ENCODE peak calls at places on chromosomes 6 and 20, in seven cellular contexts. J is mammary epithelial cell, E is A549, P is H9, A is OCI-LY7, G is HCT116, W is fibroblast of lung. U is an unnamed sample.

GRCh38 chr6:12504325-12504966 is 212.1 kb upstream of the PHACTR1 start:
- DNase-seq in E (no peak), J (peak; percentile 25), W (no peak), A (peak; percentile 40), P (no peak), G (peak; percentile 48), U (peak; percentile 74)

GRCh38 chr20:53739799-53740785 is 146.5 kb upstream of the ZNF217 start:
- DNase-seq in P (no peak), J (peak; percentile 8), A (peak; percentile 65), E (no peak), W (peak; percentile 54), G (no peak), U (no peak)

GRCh38 chr6:3117912-3118352 is 579 bp upstream of the BPHL start:
- DNase-seq in J (no peak), G (no peak), A (no peak), W (no peak), P (no peak), E (no peak), U (no peak)

GRCh38 chr6:106702451-106703110 is 73.2 kb downstream of the QRSL1 start:
- DNase-seq in G (no peak), E (no peak), A (peak; percentile 99), P (no peak), J (no peak), W (no peak), U (peak; percentile 95)

GRCh38 chr20:50221501-50222323 is 31.1 kb downstream of the CEBPB start:
- DNase-seq in J (peak; percentile 49), E (no peak), G (no peak), P (no peak), W (peak; percentile 47), A (no peak), U (no peak)

GRCh38 chr20:16054917-16055316 is 518.3 kb downstream of the KIF16B start:
- DNase-seq in P (no peak), E (no peak), J (no peak), W (no peak), G (no peak), A (no peak), U (peak; percentile 79)

GRCh38 chr6:139778688-139779087 is 404.2 kb upstream of the CITED2 start:
- DNase-seq in J (no peak), P (no peak), W (peak; percentile 73), A (no peak), E (no peak), G (no peak), U (no peak)

GRCh38 chr20:31707994-31708744 is 14.5 kb downstream of the BCL2L1 start:
- DNase-seq in W (no peak), E (no peak), J (no peak), P (peak; percentile 58), G (no peak), A (peak; percentile 93), U (no peak)

GRCh38 chr20:2851086-2851485 is 10.5 kb downstream of the VPS16 start:
- DNase-seq in J (no peak), G (no peak), P (no peak), W (no peak), E (no peak), A (no peak), U (no peak)

GRCh38 chr6:54173084-54173483 is 61.8 kb downstream of the MLIP start:
- DNase-seq in G (no peak), E (no peak), P (no peak), A (no peak), J (no peak), W (peak; percentile 8), U (no peak)

GRCh38 chr6:5333653-5334052 is 72.3 kb downstream of the FARS2 start:
- DNase-seq in A (no peak), E (no peak), W (peak; percentile 70), J (peak; percentile 9), P (no peak), G (no peak), U (no peak)

GRCh38 chr6:23414204-23414501 is 711.9 kb upstream of the NRSN1 start:
- DNase-seq in W (peak; percentile 86), G (no peak), A (no peak), E (no peak), J (peak; percentile 39), P (no peak), U (no peak)

GRCh38 chr6:27866370-27867050 is 45.7 kb downstream of the OR2B2 start:
- DNase-seq in A (peak; percentile 93), G (no peak), E (no peak), J (peak; percentile 57), W (peak; percentile 72), P (peak; percentile 45), U (peak; percentile 87)

GRCh38 chr6:43789447-43789846 is 19.4 kb downstream of the VEGFA start:
- DNase-seq in P (no peak), W (no peak), J (no peak), E (no peak), G (no peak), A (no peak), U (no peak)

GRCh38 chr6:145688493-145688905 is 46.8 kb downstream of the EPM2A start:
- DNase-seq in J (peak; percentile 25), E (no peak), G (no peak), P (no peak), A (no peak), W (peak; percentile 77), U (no peak)

GRCh38 chr6:36285187-36285612 is 15.3 kb downstream of the PNPLA1 start:
- DNase-seq in W (no peak), A (no peak), P (peak; percentile 76), G (no peak), E (no peak), J (no peak), U (no peak)

GRCh38 chr6:10736721-10737120 is 10.9 kb upstream of the TMEM14B start:
- DNase-seq in W (no peak), E (no peak), J (no peak), G (no peak), A (no peak), P (no peak), U (no peak)

GRCh38 chr6:10730254-10730653 is 7.4 kb downstream of the TMEM14C start:
- DNase-seq in J (no peak), E (no peak), G (no peak), A (no peak), W (no peak), P (no peak), U (no peak)

GRCh38 chr6:10733151-10733715 is 10.4 kb downstream of the TMEM14C start:
- DNase-seq in J (no peak), W (peak; percentile 56), E (no peak), G (no peak), P (no peak), A (no peak), U (no peak)

DNA sequence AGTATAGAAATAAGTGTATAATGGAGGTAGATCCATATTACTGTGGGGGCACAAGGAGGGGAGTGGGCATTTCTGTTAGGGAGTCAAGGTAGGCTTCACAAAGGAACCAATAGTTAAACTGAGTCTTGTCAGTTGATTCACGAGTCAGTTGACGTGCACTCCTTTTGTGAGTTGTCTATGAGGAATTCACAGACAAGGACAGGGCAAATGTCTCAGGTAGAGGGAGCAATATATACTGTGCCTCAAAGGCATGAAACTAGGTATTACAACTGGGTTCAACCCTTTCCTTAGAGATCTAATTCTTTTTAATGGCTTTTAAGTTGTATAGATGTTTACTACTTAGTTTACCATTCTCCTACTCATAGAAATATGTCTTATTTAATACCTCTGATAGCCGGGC is 11.0 kb downstream of the TMEM14C start:
- DNase-seq in G (no peak), P (no peak), A (no peak), J (no peak), E (no peak), W (no peak), U (no peak)
- H3K4me1 ChIP-seq in G (peaks cover 20% of the 10 kb centered on the region), P (no peaks in the 10 kb centered on the region), A (no peaks in the 10 kb centered on the region), J (peaks cover 8% of the 10 kb centered on the region), E (peaks cover 30% of the 10 kb centered on the region), W (peaks cover 4% of the 10 kb centered on the region), U (no peaks in the 10 kb centered on the region)

GRCh38 chr20:19785173-19785799 is 27.2 kb downstream of the RIN2 start:
- DNase-seq in G (no peak), P (no peak), W (peak; percentile 72), A (no peak), J (peak; percentile 21), E (no peak), U (no peak)

GRCh38 chr20:19782669-19783068 is 24.6 kb downstream of the RIN2 start:
- DNase-seq in W (no peak), G (no peak), A (no peak), J (no peak), P (no peak), E (no peak), U (no peak)

GRCh38 chr20:19784511-19785172 is 26.6 kb downstream of the RIN2 start:
- DNase-seq in A (peak; percentile 59), E (peak; percentile 68), W (peak; percentile 83), J (peak; percentile 82), G (peak; percentile 77), P (peak; percentile 47), U (peak; percentile 93)

GRCh38 chr20:19785886-19786285 is 27.8 kb downstream of the RIN2 start:
- DNase-seq in E (no peak), P (no peak), A (no peak), G (no peak), W (peak; percentile 87), J (no peak), U (no peak)

GRCh38 chr20:19783966-19784401 is 25.9 kb downstream of the RIN2 start:
- DNase-seq in A (no peak), E (no peak), G (no peak), J (peak; percentile 74), W (peak; percentile 88), P (no peak), U (no peak)
- H3K4me2 ChIP-seq in A (no peak overlapping the region), E (peak overlapping the region; percentile 79), G (no peak overlapping the region), J (peak overlapping the region; percentile 74), W (peak overlapping the region; percentile 2), P (no peak overlapping the region), U (no peak overlapping the region)

DNA sequence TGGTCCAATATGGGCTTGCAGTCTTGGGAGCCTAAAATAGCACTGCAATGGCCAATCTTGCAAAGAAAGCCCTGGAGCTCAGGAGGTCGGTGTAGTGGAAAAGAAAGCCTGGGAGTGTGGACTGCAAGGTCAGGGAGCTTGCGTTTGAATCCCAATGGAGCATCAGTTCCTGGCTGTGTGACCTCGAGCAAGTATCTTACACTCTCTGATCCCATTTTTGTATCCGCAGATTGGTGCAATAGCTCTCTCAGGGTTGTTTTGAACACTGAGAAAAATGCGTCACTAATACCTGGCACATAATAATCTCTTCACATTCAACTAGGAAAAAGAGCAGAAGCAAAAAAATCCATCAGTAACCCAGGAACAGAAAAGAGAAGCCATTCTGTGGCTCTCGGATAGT is 7.3 kb downstream of the PMEPA1 start:
- DNase-seq in P (no peak), A (no peak), W (no peak), G (no peak), J (no peak), E (no peak), U (no peak)
- H3K4me1 ChIP-seq in P (peaks cover 2% of the 10 kb centered on the region), A (peaks cover 94% of the 10 kb centered on the region), W (peaks cover 7% of the 10 kb centered on the region), G (peaks cover 16% of the 10 kb centered on the region), J (peaks cover 77% of the 10 kb centered on the region), E (peaks cover 94% of the 10 kb centered on the region), U (peaks cover 96% of the 10 kb centered on the region)

GRCh38 chr6:6752129-6752528 is 163.6 kb downstream of the LY86 start:
- DNase-seq in W (peak; percentile 73), P (no peak), J (no peak), E (no peak), A (no peak), G (no peak), U (no peak)
- H3K4me2 ChIP-seq in W (peak overlapping the region; percentile 62), P (no peak overlapping the region), J (no peak overlapping the region), E (no peak overlapping the region), A (no peak overlapping the region), G (peak overlapping the region; percentile 83), U (no peak overlapping the region)